ENCODE peak calls at places on chromosome 2, in eight cellular contexts. One of them, this sample, is unnamed. For H3K4me1 and H3K9me3, the result is how much of the 10 kb centered on the place peaks cover.

GRCh38 chr2:47618272-47618552 is 164.7 kb upstream of the MSH6 start:
- DNase-seq in esophagus muscularis mucosa: no peak
- DNase-seq in neural progenitor cell: no peak
- DNase-seq in mesenchymal stem cell: no peak
- DNase-seq in hepatocyte: no peak
- DNase-seq in psoas muscle: no peak
- DNase-seq in tibial nerve: no peak
- DNase-seq in kidney: no peak
- DNase-seq in this sample: no peak

GRCh38 chr2:183597841-183598240 is 473.6 kb downstream of the NUP35 start:
- DNase-seq in esophagus muscularis mucosa: no peak
- DNase-seq in neural progenitor cell: no peak
- DNase-seq in mesenchymal stem cell: no peak
- DNase-seq in hepatocyte: no peak
- DNase-seq in psoas muscle: no peak
- DNase-seq in tibial nerve: no peak
- DNase-seq in kidney: no peak
- DNase-seq in this sample: no peak

GRCh38 chr2:98608962-98609604 is 694 bp downstream of the UNC50 start:
- DNase-seq in esophagus muscularis mucosa: no peak
- DNase-seq in neural progenitor cell: peak
- DNase-seq in mesenchymal stem cell: peak
- DNase-seq in hepatocyte: peak
- DNase-seq in psoas muscle: no peak
- DNase-seq in tibial nerve: no peak
- DNase-seq in kidney: peak
- DNase-seq in this sample: no peak

GRCh38 chr2:5590836-5591235 is 101.3 kb upstream of the SOX11 start:
- DNase-seq in esophagus muscularis mucosa: no peak
- DNase-seq in neural progenitor cell: no peak
- DNase-seq in mesenchymal stem cell: no peak
- DNase-seq in hepatocyte: no peak
- DNase-seq in psoas muscle: no peak
- DNase-seq in tibial nerve: no peak
- DNase-seq in kidney: no peak
- DNase-seq in this sample: no peak

GRCh38 chr2:195721042-195721441 is 64.0 kb downstream of the SLC39A10 start:
- DNase-seq in esophagus muscularis mucosa: no peak
- DNase-seq in neural progenitor cell: no peak
- DNase-seq in mesenchymal stem cell: no peak
- DNase-seq in hepatocyte: no peak
- DNase-seq in psoas muscle: no peak
- DNase-seq in tibial nerve: no peak
- DNase-seq in kidney: no peak
- DNase-seq in this sample: no peak

GRCh38 chr2:181785677-181786344 is 105.5 kb upstream of the NEUROD1 start:
- DNase-seq in esophagus muscularis mucosa: no peak
- DNase-seq in neural progenitor cell: no peak
- DNase-seq in mesenchymal stem cell: peak
- DNase-seq in hepatocyte: peak
- DNase-seq in psoas muscle: no peak
- DNase-seq in tibial nerve: no peak
- DNase-seq in kidney: no peak
- DNase-seq in this sample: no peak

GRCh38 chr2:44480068-44480467 is 118.3 kb downstream of the CAMKMT start:
- DNase-seq in esophagus muscularis mucosa: no peak
- DNase-seq in neural progenitor cell: no peak
- DNase-seq in mesenchymal stem cell: no peak
- DNase-seq in hepatocyte: no peak
- DNase-seq in psoas muscle: no peak
- DNase-seq in tibial nerve: no peak
- DNase-seq in kidney: no peak
- DNase-seq in this sample: no peak

GRCh38 chr2:122703676-122704075 is 948.2 kb downstream of the TSN start:
- DNase-seq in esophagus muscularis mucosa: no peak
- DNase-seq in neural progenitor cell: no peak
- DNase-seq in mesenchymal stem cell: no peak
- DNase-seq in hepatocyte: no peak
- DNase-seq in psoas muscle: no peak
- DNase-seq in tibial nerve: no peak
- DNase-seq in kidney: no peak
- DNase-seq in this sample: no peak

GRCh38 chr2:195049372-195050031 is 607.5 kb upstream of the SLC39A10 start:
- DNase-seq in esophagus muscularis mucosa: no peak
- DNase-seq in neural progenitor cell: no peak
- DNase-seq in mesenchymal stem cell: no peak
- DNase-seq in hepatocyte: no peak
- DNase-seq in psoas muscle: no peak
- DNase-seq in tibial nerve: no peak
- DNase-seq in kidney: no peak
- DNase-seq in this sample: no peak

GRCh38 chr2:75142081-75142480 is 57.2 kb downstream of the TACR1 start:
- DNase-seq in esophagus muscularis mucosa: peak
- DNase-seq in neural progenitor cell: no peak
- DNase-seq in mesenchymal stem cell: no peak
- DNase-seq in hepatocyte: no peak
- DNase-seq in psoas muscle: no peak
- DNase-seq in tibial nerve: peak
- DNase-seq in kidney: no peak
- DNase-seq in this sample: no peak

GRCh38 chr2:96873651-96874096 is 3.8 kb upstream of the SEMA4C start:
- DNase-seq in esophagus muscularis mucosa: no peak
- DNase-seq in neural progenitor cell: no peak
- DNase-seq in mesenchymal stem cell: no peak
- DNase-seq in hepatocyte: no peak
- DNase-seq in psoas muscle: peak
- DNase-seq in tibial nerve: peak
- DNase-seq in kidney: peak
- DNase-seq in this sample: peak

GRCh38 chr2:44121899-44122298 is 46.8 kb upstream of the PPM1B start:
- DNase-seq in esophagus muscularis mucosa: no peak
- DNase-seq in neural progenitor cell: no peak
- DNase-seq in mesenchymal stem cell: no peak
- DNase-seq in hepatocyte: no peak
- DNase-seq in psoas muscle: no peak
- DNase-seq in tibial nerve: no peak
- DNase-seq in kidney: no peak
- DNase-seq in this sample: no peak

GRCh38 chr2:9753276-9753600 is 90.0 kb upstream of the TAF1B start:
- DNase-seq in esophagus muscularis mucosa: no peak
- DNase-seq in neural progenitor cell: peak
- DNase-seq in mesenchymal stem cell: peak
- DNase-seq in hepatocyte: peak
- DNase-seq in psoas muscle: peak
- DNase-seq in tibial nerve: peak
- DNase-seq in kidney: peak
- DNase-seq in this sample: peak

GRCh38 chr2:129164220-129164619 is 815.2 kb upstream of the RAB6C start:
- DNase-seq in esophagus muscularis mucosa: peak
- DNase-seq in neural progenitor cell: no peak
- DNase-seq in mesenchymal stem cell: no peak
- DNase-seq in hepatocyte: no peak
- DNase-seq in psoas muscle: no peak
- DNase-seq in tibial nerve: no peak
- DNase-seq in kidney: no peak
- DNase-seq in this sample: no peak

GRCh38 chr2:240419321-240419720 is 16.1 kb upstream of the GPC1 start:
- DNase-seq in esophagus muscularis mucosa: no peak
- DNase-seq in neural progenitor cell: no peak
- DNase-seq in mesenchymal stem cell: no peak
- DNase-seq in hepatocyte: no peak
- DNase-seq in psoas muscle: no peak
- DNase-seq in tibial nerve: no peak
- DNase-seq in kidney: peak
- DNase-seq in this sample: no peak

GRCh38 chr2:174431902-174432301 is 36.4 kb downstream of the SCRN3 start:
- DNase-seq in esophagus muscularis mucosa: no peak
- DNase-seq in neural progenitor cell: no peak
- DNase-seq in mesenchymal stem cell: no peak
- DNase-seq in hepatocyte: no peak
- DNase-seq in psoas muscle: no peak
- DNase-seq in tibial nerve: no peak
- DNase-seq in kidney: no peak
- DNase-seq in this sample: no peak

GRCh38 chr2:219076253-219076652 is 15.5 kb upstream of the IHH start:
- DNase-seq in esophagus muscularis mucosa: no peak
- DNase-seq in neural progenitor cell: no peak
- DNase-seq in mesenchymal stem cell: no peak
- DNase-seq in hepatocyte: no peak
- DNase-seq in psoas muscle: no peak
- DNase-seq in tibial nerve: no peak
- DNase-seq in kidney: no peak
- DNase-seq in this sample: no peak
- H3K27ac ChIP-seq in esophagus muscularis mucosa: no peak
- H3K27ac ChIP-seq in neural progenitor cell: no peak
- H3K27ac ChIP-seq in mesenchymal stem cell: no peak
- H3K27ac ChIP-seq in hepatocyte: no peak
- H3K27ac ChIP-seq in psoas muscle: no peak
- H3K27ac ChIP-seq in tibial nerve: no peak
- H3K27ac ChIP-seq in kidney: no peak
- H3K27ac ChIP-seq in this sample: no peak

DNA sequence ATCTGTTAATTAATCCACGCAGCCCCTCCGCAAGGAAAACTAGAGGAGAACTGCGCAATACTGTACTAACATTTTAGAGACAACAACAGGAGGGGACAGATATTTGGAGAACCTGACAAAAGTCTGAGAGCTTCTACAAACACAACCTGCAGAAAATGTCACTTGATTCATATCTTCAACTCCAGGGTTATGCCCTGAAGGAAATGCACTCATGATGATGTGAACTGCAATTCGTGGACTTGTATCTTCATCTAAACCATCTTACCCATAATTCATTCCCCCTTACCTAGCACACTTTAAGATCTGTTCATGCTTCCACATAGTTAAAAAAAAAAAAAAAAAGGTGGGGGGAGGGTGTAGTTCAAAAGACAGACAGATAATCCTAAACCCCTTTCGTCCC is 75.5 kb downstream of the AFF3 start:
- DNase-seq in esophagus muscularis mucosa: no peak
- DNase-seq in neural progenitor cell: no peak
- DNase-seq in mesenchymal stem cell: no peak
- DNase-seq in hepatocyte: no peak
- DNase-seq in psoas muscle: no peak
- DNase-seq in tibial nerve: no peak
- DNase-seq in kidney: no peak
- DNase-seq in this sample: no peak
- H3K4me1 ChIP-seq in esophagus muscularis mucosa: under half
- H3K4me1 ChIP-seq in neural progenitor cell: under half
- H3K4me1 ChIP-seq in mesenchymal stem cell: under half
- H3K4me1 ChIP-seq in hepatocyte: under half
- H3K4me1 ChIP-seq in psoas muscle: under half
- H3K4me1 ChIP-seq in tibial nerve: under half
- H3K4me1 ChIP-seq in kidney: under half
- H3K4me1 ChIP-seq in this sample: under half

GRCh38 chr2:60907329-60907728 is 26.0 kb downstream of the REL start:
- DNase-seq in esophagus muscularis mucosa: no peak
- DNase-seq in neural progenitor cell: no peak
- DNase-seq in mesenchymal stem cell: no peak
- DNase-seq in hepatocyte: no peak
- DNase-seq in psoas muscle: no peak
- DNase-seq in tibial nerve: no peak
- DNase-seq in kidney: no peak
- DNase-seq in this sample: no peak
- H3K9me3 ChIP-seq in esophagus muscularis mucosa: under half
- H3K9me3 ChIP-seq in neural progenitor cell: under half
- H3K9me3 ChIP-seq in mesenchymal stem cell: under half
- H3K9me3 ChIP-seq in hepatocyte: under half
- H3K9me3 ChIP-seq in psoas muscle: under half
- H3K9me3 ChIP-seq in tibial nerve: under half
- H3K9me3 ChIP-seq in kidney: under half
- H3K9me3 ChIP-seq in this sample: under half

GRCh38 chr2:109256111-109256510 is 127.1 kb downstream of the SH3RF3 start:
- DNase-seq in esophagus muscularis mucosa: no peak
- DNase-seq in neural progenitor cell: no peak
- DNase-seq in mesenchymal stem cell: no peak
- DNase-seq in hepatocyte: no peak
- DNase-seq in psoas muscle: no peak
- DNase-seq in tibial nerve: no peak
- DNase-seq in kidney: no peak
- DNase-seq in this sample: peak

GRCh38 chr2:109256921-109257320 is 127.9 kb downstream of the SH3RF3 start:
- DNase-seq in esophagus muscularis mucosa: no peak
- DNase-seq in neural progenitor cell: no peak
- DNase-seq in mesenchymal stem cell: peak
- DNase-seq in hepatocyte: no peak
- DNase-seq in psoas muscle: peak
- DNase-seq in tibial nerve: peak
- DNase-seq in kidney: no peak
- DNase-seq in this sample: peak

GRCh38 chr2:109254174-109254904 is 125.3 kb downstream of the SH3RF3 start:
- DNase-seq in esophagus muscularis mucosa: no peak
- DNase-seq in neural progenitor cell: no peak
- DNase-seq in mesenchymal stem cell: no peak
- DNase-seq in hepatocyte: no peak
- DNase-seq in psoas muscle: no peak
- DNase-seq in tibial nerve: no peak
- DNase-seq in kidney: no peak
- DNase-seq in this sample: peak

GRCh38 chr2:109257653-109258052 is 128.6 kb downstream of the SH3RF3 start:
- DNase-seq in esophagus muscularis mucosa: no peak
- DNase-seq in neural progenitor cell: no peak
- DNase-seq in mesenchymal stem cell: peak
- DNase-seq in hepatocyte: no peak
- DNase-seq in psoas muscle: no peak
- DNase-seq in tibial nerve: no peak
- DNase-seq in kidney: no peak
- DNase-seq in this sample: no peak

DNA sequence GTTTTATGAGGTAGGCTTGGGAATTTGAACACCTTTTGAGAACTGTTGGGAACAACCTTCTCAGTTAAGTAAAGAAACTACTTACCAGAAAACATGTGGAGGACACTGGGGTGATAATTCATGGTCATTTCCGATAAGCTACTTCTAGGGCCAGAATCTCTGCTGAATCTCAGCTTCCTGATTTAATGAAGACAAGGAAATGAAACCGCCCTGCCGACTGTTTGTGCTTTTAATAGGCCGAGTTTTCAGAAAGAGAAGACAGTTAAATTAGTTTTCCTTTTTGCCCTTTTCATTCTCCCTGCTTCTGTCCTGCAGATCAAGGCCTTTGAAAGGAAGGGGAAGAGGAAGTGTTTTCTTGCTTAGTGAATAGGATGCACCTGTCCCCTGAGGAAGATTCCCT is 126.6 kb downstream of the SH3RF3 start:
- DNase-seq in esophagus muscularis mucosa: no peak
- DNase-seq in neural progenitor cell: no peak
- DNase-seq in mesenchymal stem cell: no peak
- DNase-seq in hepatocyte: no peak
- DNase-seq in psoas muscle: no peak
- DNase-seq in tibial nerve: no peak
- DNase-seq in kidney: no peak
- DNase-seq in this sample: peak
- H3K27ac ChIP-seq in esophagus muscularis mucosa: no peak
- H3K27ac ChIP-seq in neural progenitor cell: no peak
- H3K27ac ChIP-seq in mesenchymal stem cell: no peak
- H3K27ac ChIP-seq in hepatocyte: no peak
- H3K27ac ChIP-seq in psoas muscle: no peak
- H3K27ac ChIP-seq in tibial nerve: no peak
- H3K27ac ChIP-seq in kidney: peak
- H3K27ac ChIP-seq in this sample: no peak

GRCh38 chr2:238450440-238450861 is 23.7 kb downstream of the ASB1 start:
- DNase-seq in esophagus muscularis mucosa: peak
- DNase-seq in neural progenitor cell: no peak
- DNase-seq in mesenchymal stem cell: no peak
- DNase-seq in hepatocyte: no peak
- DNase-seq in psoas muscle: peak
- DNase-seq in tibial nerve: no peak
- DNase-seq in kidney: no peak
- DNase-seq in this sample: peak
- H3K4me1 ChIP-seq in esophagus muscularis mucosa: under half
- H3K4me1 ChIP-seq in neural progenitor cell: under half
- H3K4me1 ChIP-seq in mesenchymal stem cell: under half
- H3K4me1 ChIP-seq in hepatocyte: under half
- H3K4me1 ChIP-seq in psoas muscle: under half
- H3K4me1 ChIP-seq in tibial nerve: under half
- H3K4me1 ChIP-seq in kidney: under half
- H3K4me1 ChIP-seq in this sample: under half